ENCODE peak calls at places on chromosomes 1 and 21, in four cellular contexts. I is PC-3, A is mesenchymal stem cell, G is H9. S is an unnamed sample.
A peak's percentile ranks its signal among the peaks of the same experiment; 100 is the strongest.

GRCh38 chr1:227894306-227894721 is 53.4 kb downstream of the WNT9A start:
- DNase-seq in I (no peak), A (no peak), G (peak; percentile 24), S (peak; percentile 18)

GRCh38 chr1:203564024-203564423 is 62.6 kb upstream of the ATP2B4 start:
- DNase-seq in I (no peak), A (no peak), G (no peak), S (no peak)

GRCh38 chr1:218330043-218330623 is 15.0 kb upstream of the TGFB2 start:
- DNase-seq in I (peak; percentile 81), A (peak; percentile 54), G (no peak), S (no peak)

GRCh38 chr1:70760170-70760569 is 287.4 kb downstream of the PTGER3 start:
- DNase-seq in I (no peak), A (no peak), G (no peak), S (no peak)

GRCh38 chr21:27681038-27681437 is 714.1 kb upstream of the ADAMTS5 start:
- DNase-seq in I (peak; percentile 32), A (peak; percentile 29), G (no peak), S (no peak)

GRCh38 chr21:43331962-43332458 is 94.9 kb downstream of the SIK1 start:
- DNase-seq in I (peak; percentile 25), A (peak; percentile 98), G (no peak), S (no peak)

GRCh38 chr1:224054012-224054411 is 59.9 kb upstream of the FBXO28 start:
- DNase-seq in I (no peak), A (peak; percentile 16), G (no peak), S (no peak)

GRCh38 chr1:29200905-29201594 is 19.4 kb upstream of the SRSF4 start:
- DNase-seq in I (no peak), A (peak; percentile 42), G (no peak), S (no peak)

GRCh38 chr1:214317300-214317699 is 36.3 kb downstream of the SMYD2 start:
- DNase-seq in I (no peak), A (no peak), G (peak; percentile 85), S (no peak)

GRCh38 chr1:29503441-29503840 is 267.1 kb downstream of the PTPRU start:
- DNase-seq in I (no peak), A (no peak), G (peak; percentile 24), S (peak; percentile 4)

GRCh38 chr1:226711976-226712778 is 26.9 kb downstream of the ITPKB start:
- DNase-seq in I (no peak), A (no peak), G (no peak), S (no peak)

GRCh38 chr21:28431022-28431421 is 561.7 kb downstream of the LTN1 start:
- DNase-seq in I (peak; percentile 32), A (no peak), G (no peak), S (no peak)

GRCh38 chr1:54402896-54403295 is 3.3 kb downstream of the SSBP3 start:
- DNase-seq in I (no peak), A (peak; percentile 27), G (no peak), S (peak; percentile 47)
- H3K4me1 ChIP-seq in I (peaks cover 21% of the 10 kb centered on the region), A (peaks cover 19% of the 10 kb centered on the region), G (peaks cover under 1% of the 10 kb centered on the region), S (peaks cover 85% of the 10 kb centered on the region)

GRCh38 chr1:221437924-221438323 is 304.0 kb downstream of the DUSP10 start:
- DNase-seq in I (peak; percentile 79), A (peak; percentile 91), G (no peak), S (no peak)

GRCh38 chr1:221440658-221441057 is 301.2 kb downstream of the DUSP10 start:
- DNase-seq in I (peak; percentile 4), A (peak; percentile 77), G (no peak), S (no peak)

GRCh38 chr1:221442056-221442455 is 299.8 kb downstream of the DUSP10 start:
- DNase-seq in I (no peak), A (no peak), G (no peak), S (no peak)

GRCh38 chr1:221439008-221439733 is 302.7 kb downstream of the DUSP10 start:
- DNase-seq in I (peak; percentile 96), A (peak; percentile 90), G (no peak), S (no peak)

DNA sequence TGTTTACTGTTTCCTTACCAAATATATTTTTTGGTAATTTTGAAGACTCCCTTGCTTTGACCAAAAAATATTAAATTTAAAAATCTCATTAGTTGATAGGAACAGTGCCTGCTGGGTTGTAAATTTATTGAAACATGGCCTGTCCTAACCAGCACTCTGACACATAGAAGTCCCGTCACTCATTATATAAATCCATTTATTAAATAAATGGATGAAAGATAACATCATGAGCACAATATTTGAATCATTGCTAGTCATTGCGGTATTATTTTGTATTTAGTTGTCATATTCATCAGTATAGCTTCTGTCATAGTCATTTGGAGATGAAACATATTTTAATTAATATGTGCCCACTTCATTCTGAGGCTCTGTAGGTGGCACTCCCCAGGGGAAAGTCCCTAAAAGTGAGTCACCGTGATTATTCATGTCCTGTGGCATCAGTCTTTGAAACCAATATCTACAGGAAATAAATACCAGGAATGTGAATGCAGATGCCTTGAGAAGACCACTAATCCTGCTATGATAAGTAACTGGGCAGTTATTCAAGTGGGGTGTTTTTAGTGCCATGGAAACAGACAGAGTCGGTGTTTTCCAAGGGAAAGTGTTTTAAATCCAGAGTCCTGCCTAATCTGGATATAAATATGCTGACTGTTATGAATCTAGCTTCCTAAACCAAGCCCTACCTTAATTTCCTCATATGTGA is 302.0 kb downstream of the DUSP10 start:
- DNase-seq in I (peak; percentile 99), A (peak; percentile 97), G (no peak), S (no peak)
- H3K27ac ChIP-seq in I (peak overlapping the region; percentile 98), A (peak overlapping the region; percentile 86), G (no peak overlapping the region), S (peak overlapping the region; percentile 82)

GRCh38 chr1:191578281-191578680 is 580.0 kb upstream of the RGS18 start:
- DNase-seq in I (no peak), A (no peak), G (no peak), S (no peak)
- H3K4me1 ChIP-seq in I (no peaks in the 10 kb centered on the region), A (no peaks in the 10 kb centered on the region), G (no peaks in the 10 kb centered on the region), S (no peaks in the 10 kb centered on the region)

GRCh38 chr1:25537148-25537831 is 6.1 kb upstream of the LDLRAP1 start:
- DNase-seq in I (no peak), A (no peak), G (no peak), S (no peak)
- H3K27ac ChIP-seq in I (no peak overlapping the region), A (no peak overlapping the region), G (no peak overlapping the region), S (no peak overlapping the region)

DNA sequence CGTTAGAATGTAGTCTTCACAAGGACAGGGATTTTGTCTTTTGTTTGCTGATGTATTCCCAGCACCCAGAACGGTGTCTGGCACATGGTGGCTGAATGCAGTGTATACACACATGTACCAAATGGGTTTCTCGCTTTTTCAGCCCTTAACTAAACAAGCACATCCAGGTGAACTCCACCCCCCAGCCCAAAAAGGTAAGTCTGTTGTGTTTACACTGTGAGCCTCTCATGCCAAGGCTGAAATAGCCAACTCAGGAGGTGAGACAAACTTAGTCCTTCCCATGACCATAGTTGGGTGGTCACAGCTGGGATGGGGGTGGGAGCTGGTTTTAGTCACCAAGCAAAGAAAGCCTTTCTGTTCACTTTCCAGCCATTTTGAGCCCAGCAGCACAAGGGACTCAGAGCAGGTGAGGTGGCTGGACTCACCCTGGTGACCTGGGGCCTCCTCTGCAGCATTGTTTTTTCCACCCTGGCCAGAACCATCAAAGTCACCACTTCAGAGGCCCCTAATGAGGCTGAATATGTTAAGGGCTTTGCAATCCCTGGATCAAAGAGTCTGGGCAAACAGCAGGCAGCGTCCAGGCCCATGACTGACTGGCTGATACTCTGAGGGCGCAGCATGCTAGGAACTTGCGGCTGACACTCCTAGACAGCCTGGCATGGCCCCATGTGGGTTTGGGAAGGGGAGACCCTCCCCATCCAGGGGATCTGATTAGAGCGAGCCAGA is 8.7 kb downstream of the TENT5B start:
- DNase-seq in I (no peak), A (no peak), G (peak; percentile 57), S (no peak)
- H3K4me1 ChIP-seq in I (peaks cover 62% of the 10 kb centered on the region), A (peaks cover 58% of the 10 kb centered on the region), G (peaks cover 23% of the 10 kb centered on the region), S (peaks cover 84% of the 10 kb centered on the region)

GRCh38 chr1:22751124-22751531 is 40.5 kb downstream of the EPHB2 start:
- DNase-seq in I (peak; percentile 51), A (peak; percentile 33), G (no peak), S (peak; percentile 43)
- H3K27ac ChIP-seq in I (peak overlapping the region; percentile 79), A (peak overlapping the region; percentile 97), G (no peak overlapping the region), S (peak overlapping the region; percentile 85)

DNA sequence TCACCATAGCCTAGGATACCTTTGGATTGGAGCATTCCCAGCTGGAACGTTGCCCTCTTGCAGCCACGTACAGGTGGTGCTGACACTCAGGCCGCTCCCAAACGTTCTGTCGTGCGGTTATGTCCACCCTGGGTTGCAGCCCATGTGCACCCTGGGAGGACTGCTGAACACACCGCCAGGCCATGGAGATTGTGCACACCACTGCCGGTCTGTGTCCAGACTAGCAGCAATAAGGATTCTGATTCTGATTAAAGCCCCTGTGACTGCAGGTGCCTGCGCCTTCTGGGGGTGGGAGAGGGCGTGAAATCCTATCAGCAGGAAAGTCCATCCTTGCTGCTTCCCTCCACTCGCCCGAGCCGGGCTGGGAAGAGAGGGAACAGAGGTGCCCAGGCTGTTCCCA is 41.0 kb downstream of the BACE2 start:
- DNase-seq in I (no peak), A (no peak), G (no peak), S (no peak)
- H3K4me1 ChIP-seq in I (no peaks in the 10 kb centered on the region), A (peaks cover 6% of the 10 kb centered on the region), G (no peaks in the 10 kb centered on the region), S (peaks cover 19% of the 10 kb centered on the region)

DNA sequence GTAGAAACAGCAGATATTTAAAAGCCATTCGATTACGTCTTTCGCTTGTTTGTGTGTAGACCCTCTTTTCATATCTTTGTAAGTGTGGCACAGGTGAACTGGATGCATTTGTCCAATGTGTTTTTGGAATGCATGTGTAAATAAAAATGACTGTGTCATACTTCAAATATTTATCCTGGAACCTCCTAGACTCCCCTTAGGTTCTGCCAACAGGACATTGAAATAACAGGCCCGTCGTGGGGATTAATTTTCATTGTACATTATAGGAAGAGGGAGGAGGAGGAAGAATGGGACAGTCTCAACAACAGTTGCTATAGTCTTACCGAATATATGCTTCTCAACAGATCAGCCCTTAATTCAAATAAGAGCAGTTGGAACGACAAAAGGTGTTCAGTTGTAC is 95.8 kb downstream of the PRKAB2 start:
- DNase-seq in I (peak; percentile 75), A (no peak), G (no peak), S (no peak)
- H3K27ac ChIP-seq in I (no peak overlapping the region), A (no peak overlapping the region), G (no peak overlapping the region), S (no peak overlapping the region)

DNA sequence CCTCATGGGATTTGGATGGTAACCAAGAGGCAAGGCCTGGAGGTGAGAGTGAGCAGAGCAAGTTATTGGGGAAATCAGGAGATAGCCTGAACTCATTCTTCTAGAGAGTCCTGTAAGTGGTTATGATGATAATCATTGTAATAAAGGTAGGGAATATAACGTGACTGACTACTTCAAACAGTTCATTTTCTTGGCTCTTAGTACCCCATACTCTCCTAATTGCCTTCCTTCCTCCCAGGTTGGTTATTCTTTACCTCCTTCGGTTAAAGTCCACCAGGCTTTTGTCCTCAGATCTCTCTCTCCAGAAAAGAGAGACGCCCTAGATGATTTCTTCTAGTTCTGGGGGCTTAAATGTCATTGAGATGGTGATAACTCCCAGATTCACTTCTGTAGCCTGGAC is 35.3 kb downstream of the KIF1B start:
- DNase-seq in I (no peak), A (no peak), G (no peak), S (no peak)
- H3K4me1 ChIP-seq in I (no peaks in the 10 kb centered on the region), A (peaks cover 4% of the 10 kb centered on the region), G (no peaks in the 10 kb centered on the region), S (no peaks in the 10 kb centered on the region)

GRCh38 chr1:32336963-32337675 is 1.1 kb upstream of the MARCKSL1 start:
- DNase-seq in I (peak; percentile 40), A (peak; percentile 60), G (no peak), S (peak; percentile 50)
- H3K27ac ChIP-seq in I (no peak overlapping the region), A (no peak overlapping the region), G (no peak overlapping the region), S (no peak overlapping the region)